ENCODE peak calls at places on chromosomes 11 and 22, in seven cellular contexts. One of them, this sample, is unnamed.

GRCh38 chr11:125777309-125777708 is 1.3 kb downstream of the PATE2 start:
- DNase-seq in Panc1: no peak
- DNase-seq in GM23338: no peak
- DNase-seq in HCT116: no peak
- DNase-seq in A549: no peak
- DNase-seq in HL-60: no peak
- DNase-seq in GM12878: no peak
- DNase-seq in this sample: no peak

GRCh38 chr11:17595526-17596309 is 48.7 kb downstream of the OTOG start:
- DNase-seq in Panc1: no peak
- DNase-seq in A549: no peak
- DNase-seq in GM12878: no peak
- DNase-seq in HL-60: no peak
- DNase-seq in HCT116: no peak
- DNase-seq in GM23338: no peak
- DNase-seq in this sample: no peak

GRCh38 chr11:44726278-44727113 is at the start of gene TSPAN18:
- DNase-seq in HCT116: no peak
- DNase-seq in A549: no peak
- DNase-seq in GM23338: peak
- DNase-seq in HL-60: no peak
- DNase-seq in Panc1: no peak
- DNase-seq in GM12878: peak
- DNase-seq in this sample: peak

GRCh38 chr11:67119577-67120391 is 721 bp downstream of the KDM2A start:
- DNase-seq in HL-60: peak
- DNase-seq in GM12878: no peak
- DNase-seq in Panc1: peak
- DNase-seq in HCT116: no peak
- DNase-seq in A549: peak
- DNase-seq in GM23338: peak
- DNase-seq in this sample: peak

GRCh38 chr11:59756496-59756840 is 1.3 kb downstream of the STX3 start:
- DNase-seq in GM23338: no peak
- DNase-seq in Panc1: peak
- DNase-seq in GM12878: no peak
- DNase-seq in A549: peak
- DNase-seq in HCT116: no peak
- DNase-seq in HL-60: no peak
- DNase-seq in this sample: no peak

GRCh38 chr11:61609970-61610347 is 29.1 kb upstream of the SYT7 start:
- DNase-seq in GM12878: no peak
- DNase-seq in A549: peak
- DNase-seq in HCT116: no peak
- DNase-seq in GM23338: peak
- DNase-seq in Panc1: no peak
- DNase-seq in HL-60: peak
- DNase-seq in this sample: peak

GRCh38 chr11:126479178-126479930 is 123.9 kb downstream of the ST3GAL4 start:
- DNase-seq in HCT116: no peak
- DNase-seq in GM12878: no peak
- DNase-seq in GM23338: no peak
- DNase-seq in Panc1: no peak
- DNase-seq in A549: no peak
- DNase-seq in HL-60: no peak
- DNase-seq in this sample: no peak

GRCh38 chr11:110295487-110296225 is 758 bp downstream of the RDX start:
- DNase-seq in GM23338: peak
- DNase-seq in A549: peak
- DNase-seq in Panc1: no peak
- DNase-seq in HCT116: no peak
- DNase-seq in GM12878: peak
- DNase-seq in HL-60: peak
- DNase-seq in this sample: peak

GRCh38 chr22:39463931-39464390 is 7.1 kb downstream of the MGAT3 start:
- DNase-seq in HL-60: no peak
- DNase-seq in GM23338: no peak
- DNase-seq in HCT116: no peak
- DNase-seq in Panc1: no peak
- DNase-seq in A549: no peak
- DNase-seq in GM12878: no peak
- DNase-seq in this sample: no peak

GRCh38 chr22:48867891-48868290 is 959.8 kb downstream of the BRD1 start:
- DNase-seq in A549: no peak
- DNase-seq in GM12878: no peak
- DNase-seq in HCT116: no peak
- DNase-seq in Panc1: no peak
- DNase-seq in HL-60: no peak
- DNase-seq in GM23338: no peak
- DNase-seq in this sample: no peak

GRCh38 chr22:46933526-46933925 is 171.1 kb downstream of the TBC1D22A start:
- DNase-seq in A549: no peak
- DNase-seq in Panc1: no peak
- DNase-seq in HL-60: no peak
- DNase-seq in HCT116: no peak
- DNase-seq in GM23338: no peak
- DNase-seq in GM12878: no peak
- DNase-seq in this sample: no peak

GRCh38 chr22:39431821-39432251 is 25.0 kb upstream of the MGAT3 start:
- DNase-seq in A549: no peak
- DNase-seq in HCT116: no peak
- DNase-seq in HL-60: no peak
- DNase-seq in GM12878: no peak
- DNase-seq in GM23338: no peak
- DNase-seq in Panc1: no peak
- DNase-seq in this sample: no peak

GRCh38 chr11:87895021-87895420 is 280.2 kb downstream of the RAB38 start:
- DNase-seq in Panc1: no peak
- DNase-seq in HCT116: no peak
- DNase-seq in GM23338: no peak
- DNase-seq in GM12878: no peak
- DNase-seq in HL-60: no peak
- DNase-seq in A549: no peak
- DNase-seq in this sample: no peak
- TF ChIP-seq REST in Panc1: no peak
- TF ChIP-seq REST in HCT116: no peak
- TF ChIP-seq REST in GM23338: no peak
- TF ChIP-seq REST in GM12878: no peak
- TF ChIP-seq REST in HL-60: no peak
- TF ChIP-seq REST in A549: no peak
- TF ChIP-seq REST in this sample: no peak

GRCh38 chr11:118084656-118085055 is 2.1 kb downstream of the SMIM35 start:
- DNase-seq in HL-60: no peak
- DNase-seq in A549: no peak
- DNase-seq in HCT116: no peak
- DNase-seq in GM12878: no peak
- DNase-seq in GM23338: no peak
- DNase-seq in Panc1: no peak
- DNase-seq in this sample: no peak
- TF ChIP-seq REST in HL-60: no peak
- TF ChIP-seq REST in A549: no peak
- TF ChIP-seq REST in HCT116: no peak
- TF ChIP-seq REST in GM12878: no peak
- TF ChIP-seq REST in GM23338: no peak
- TF ChIP-seq REST in Panc1: no peak
- TF ChIP-seq REST in this sample: no peak

GRCh38 chr11:47867821-47868220 is 19.7 kb upstream of the NUP160 start:
- DNase-seq in GM12878: no peak
- DNase-seq in Panc1: no peak
- DNase-seq in HCT116: no peak
- DNase-seq in HL-60: no peak
- DNase-seq in GM23338: no peak
- DNase-seq in A549: no peak
- DNase-seq in this sample: no peak

GRCh38 chr11:47870404-47870803 is 22.3 kb upstream of the NUP160 start:
- DNase-seq in GM23338: no peak
- DNase-seq in A549: no peak
- DNase-seq in HCT116: no peak
- DNase-seq in GM12878: no peak
- DNase-seq in Panc1: no peak
- DNase-seq in HL-60: no peak
- DNase-seq in this sample: no peak

GRCh38 chr11:47863893-47864430 is 15.8 kb upstream of the NUP160 start:
- DNase-seq in GM12878: no peak
- DNase-seq in A549: no peak
- DNase-seq in GM23338: no peak
- DNase-seq in Panc1: no peak
- DNase-seq in HL-60: no peak
- DNase-seq in HCT116: no peak
- DNase-seq in this sample: no peak

GRCh38 chr11:47864910-47865309 is 16.8 kb upstream of the NUP160 start:
- DNase-seq in HCT116: no peak
- DNase-seq in A549: no peak
- DNase-seq in GM23338: no peak
- DNase-seq in HL-60: no peak
- DNase-seq in Panc1: no peak
- DNase-seq in GM12878: no peak
- DNase-seq in this sample: no peak

GRCh38 chr11:47869548-47870393 is 21.6 kb upstream of the NUP160 start:
- DNase-seq in Panc1: no peak
- DNase-seq in HCT116: peak
- DNase-seq in GM23338: no peak
- DNase-seq in A549: peak
- DNase-seq in HL-60: no peak
- DNase-seq in GM12878: no peak
- DNase-seq in this sample: no peak
- TF ChIP-seq REST in Panc1: no peak
- TF ChIP-seq REST in HCT116: no peak
- TF ChIP-seq REST in GM23338: no peak
- TF ChIP-seq REST in A549: no peak
- TF ChIP-seq REST in HL-60: no peak
- TF ChIP-seq REST in GM12878: no peak
- TF ChIP-seq REST in this sample: no peak

DNA sequence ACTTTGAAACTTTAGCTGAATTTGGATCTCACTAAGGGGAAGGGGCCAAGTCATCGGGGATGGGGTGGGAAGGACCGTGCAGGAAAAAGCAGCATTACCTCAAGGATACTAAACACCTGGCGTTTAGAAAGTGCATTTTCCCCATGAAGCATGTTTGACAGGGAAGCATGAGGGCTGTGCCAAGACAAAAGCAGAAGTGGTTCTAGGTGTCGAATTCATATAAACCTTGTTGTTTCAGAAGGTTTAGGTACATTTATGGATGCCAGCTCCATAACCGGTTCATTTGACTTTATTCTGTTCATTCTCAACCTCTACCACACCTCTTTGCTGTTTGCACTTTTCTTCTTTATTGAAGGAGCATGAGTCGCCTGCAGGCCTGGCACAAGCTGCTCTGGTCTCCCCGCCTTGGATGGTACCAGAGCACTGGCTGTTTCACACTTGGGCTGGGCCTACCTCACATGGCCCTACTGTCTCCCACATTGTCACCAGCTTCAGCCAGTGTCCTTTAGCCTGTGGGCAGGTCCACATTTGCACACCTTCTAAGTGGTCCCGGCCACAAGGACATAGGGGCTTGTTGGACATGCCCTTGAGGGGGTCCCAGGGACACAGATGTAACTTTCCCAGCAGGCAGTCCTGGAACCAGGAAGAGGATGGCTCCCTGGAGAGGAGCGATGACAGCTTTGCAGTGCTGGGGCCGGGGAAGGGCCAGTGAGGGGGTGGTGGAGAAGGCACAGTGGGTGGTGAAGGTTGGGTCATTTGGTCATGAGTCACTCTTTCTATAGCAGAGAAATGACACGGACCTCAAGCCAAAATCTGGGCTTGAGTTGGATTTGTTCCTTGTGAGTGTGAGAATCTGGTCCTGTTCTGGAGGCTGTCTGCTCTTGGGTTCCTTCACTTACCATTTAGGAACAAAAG is 3.2 kb upstream of the ST14 start:
- DNase-seq in GM23338: no peak
- DNase-seq in HL-60: no peak
- DNase-seq in A549: peak
- DNase-seq in GM12878: no peak
- DNase-seq in HCT116: no peak
- DNase-seq in Panc1: no peak
- DNase-seq in this sample: no peak
- TF ChIP-seq REST in GM23338: no peak
- TF ChIP-seq REST in HL-60: no peak
- TF ChIP-seq REST in A549: no peak
- TF ChIP-seq REST in GM12878: no peak
- TF ChIP-seq REST in HCT116: no peak
- TF ChIP-seq REST in Panc1: no peak
- TF ChIP-seq REST in this sample: no peak

DNA sequence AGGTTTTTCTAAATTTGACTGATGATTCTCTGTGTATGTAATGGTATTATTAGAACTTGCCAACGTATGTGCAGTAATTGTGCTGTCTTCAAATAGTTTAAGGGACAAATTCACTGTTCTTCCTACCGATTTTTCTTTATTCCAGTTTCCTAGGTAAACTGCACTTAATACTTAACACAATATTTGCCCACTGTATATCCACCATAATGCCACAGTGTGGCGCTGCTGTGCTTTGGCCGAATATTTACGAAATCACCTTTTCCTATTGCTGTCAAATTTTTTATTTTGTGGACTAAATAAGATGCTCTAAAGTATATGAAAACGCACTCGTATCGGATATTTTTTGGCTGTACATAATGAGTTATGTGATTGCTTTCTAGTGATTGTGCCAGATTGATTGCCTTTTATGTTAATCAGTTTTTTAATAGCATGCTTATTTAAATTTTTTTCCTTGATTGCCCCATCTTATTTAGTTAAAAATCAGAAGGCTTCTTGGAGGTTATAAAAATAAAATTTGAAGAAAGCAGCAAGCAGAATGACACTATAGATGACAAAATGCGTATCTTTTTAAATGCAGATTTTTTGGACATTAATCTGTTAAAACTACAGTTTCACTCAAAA is 10.5 kb downstream of the AASDHPPT start:
- DNase-seq in HL-60: peak
- DNase-seq in HCT116: peak
- DNase-seq in A549: peak
- DNase-seq in GM12878: no peak
- DNase-seq in GM23338: peak
- DNase-seq in Panc1: peak
- DNase-seq in this sample: peak
- TF ChIP-seq REST in HL-60: no peak
- TF ChIP-seq REST in HCT116: no peak
- TF ChIP-seq REST in A549: no peak
- TF ChIP-seq REST in GM12878: no peak
- TF ChIP-seq REST in GM23338: no peak
- TF ChIP-seq REST in Panc1: no peak
- TF ChIP-seq REST in this sample: no peak

DNA sequence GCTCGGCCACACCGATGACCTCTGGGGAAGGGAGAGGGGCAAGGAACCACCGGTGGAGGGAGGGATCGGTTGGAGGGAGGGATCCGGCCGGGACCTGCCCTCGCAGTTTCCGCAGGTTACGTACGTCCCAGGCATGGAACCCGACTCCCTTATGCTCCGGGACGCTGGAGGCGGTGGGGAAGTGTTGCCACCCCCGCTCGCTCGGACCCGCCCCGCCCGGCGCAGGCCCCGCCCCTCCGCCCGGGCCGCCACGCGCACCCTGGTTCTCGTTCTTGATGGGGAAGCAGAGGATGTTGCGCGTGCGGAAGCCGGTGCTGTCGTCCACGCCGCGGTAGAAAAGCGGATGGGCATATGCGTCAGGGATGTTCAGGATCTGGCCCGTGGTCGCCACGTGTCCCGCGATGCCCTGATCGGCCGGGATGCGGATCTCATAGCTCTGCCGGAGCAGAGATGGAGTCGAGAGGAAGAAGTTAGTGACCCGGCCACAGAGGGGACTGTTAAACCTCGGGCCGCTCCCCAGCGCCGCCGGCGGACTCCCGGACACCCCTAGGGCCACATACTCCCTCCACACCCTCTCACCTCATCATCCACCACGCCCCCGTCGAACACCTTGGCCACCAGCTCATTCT is 89.8 kb downstream of the PDE2A start:
- DNase-seq in HCT116: no peak
- DNase-seq in Panc1: no peak
- DNase-seq in GM12878: no peak
- DNase-seq in A549: no peak
- DNase-seq in GM23338: peak
- DNase-seq in HL-60: peak
- DNase-seq in this sample: no peak
- TF ChIP-seq REST in HCT116: no peak
- TF ChIP-seq REST in Panc1: no peak
- TF ChIP-seq REST in GM12878: no peak
- TF ChIP-seq REST in A549: no peak
- TF ChIP-seq REST in GM23338: no peak
- TF ChIP-seq REST in HL-60: no peak
- TF ChIP-seq REST in this sample: no peak